ENCODE peak calls at places on chromosomes 2 and 18, in four cellular contexts. One of them, this sample, is unnamed.

GRCh38 chr2:28352104-28352503 is 40.6 kb upstream of the FOSL2 start:
- DNase-seq in body of pancreas: no peak
- DNase-seq in lower lobe of right lung: peak
- DNase-seq in PC-3: no peak
- DNase-seq in this sample: no peak

GRCh38 chr2:180910831-180911665 is 69.4 kb upstream of the UBE2E3 start:
- DNase-seq in PC-3: no peak
- DNase-seq in body of pancreas: no peak
- DNase-seq in lower lobe of right lung: no peak
- DNase-seq in this sample: no peak

GRCh38 chr2:129877795-129878775 is 101.4 kb upstream of the RAB6C start:
- DNase-seq in PC-3: no peak
- DNase-seq in body of pancreas: no peak
- DNase-seq in lower lobe of right lung: no peak
- DNase-seq in this sample: peak

GRCh38 chr2:98382086-98382485 is 35.8 kb downstream of the CNGA3 start:
- DNase-seq in body of pancreas: no peak
- DNase-seq in lower lobe of right lung: no peak
- DNase-seq in PC-3: no peak
- DNase-seq in this sample: no peak

GRCh38 chr2:220556658-220557057 is 929.2 kb downstream of the SLC4A3 start:
- DNase-seq in lower lobe of right lung: no peak
- DNase-seq in body of pancreas: no peak
- DNase-seq in PC-3: peak
- DNase-seq in this sample: peak

GRCh38 chr2:164014068-164014577 is 278.3 kb upstream of the FIGN start:
- DNase-seq in lower lobe of right lung: no peak
- DNase-seq in body of pancreas: no peak
- DNase-seq in PC-3: no peak
- DNase-seq in this sample: no peak

GRCh38 chr2:168673265-168674222 is 128.9 kb upstream of the NOSTRIN start:
- DNase-seq in PC-3: no peak
- DNase-seq in body of pancreas: no peak
- DNase-seq in lower lobe of right lung: no peak
- DNase-seq in this sample: no peak

GRCh38 chr2:178553047-178553446 is 72.8 kb downstream of the PLEKHA3 start:
- DNase-seq in lower lobe of right lung: no peak
- DNase-seq in PC-3: peak
- DNase-seq in body of pancreas: no peak
- DNase-seq in this sample: peak

GRCh38 chr18:7830468-7830867 is 263.4 kb downstream of the PTPRM start:
- DNase-seq in lower lobe of right lung: no peak
- DNase-seq in body of pancreas: no peak
- DNase-seq in PC-3: peak
- DNase-seq in this sample: peak

GRCh38 chr2:179655627-179656026 is 205.8 kb downstream of the ZNF385B start:
- DNase-seq in PC-3: peak
- DNase-seq in lower lobe of right lung: no peak
- DNase-seq in body of pancreas: no peak
- DNase-seq in this sample: no peak

GRCh38 chr2:231132126-231132525 is 7.3 kb upstream of the HTR2B start:
- DNase-seq in lower lobe of right lung: no peak
- DNase-seq in PC-3: peak
- DNase-seq in body of pancreas: no peak
- DNase-seq in this sample: no peak

GRCh38 chr2:105796791-105797190 is 52.1 kb downstream of the NCK2 start:
- DNase-seq in body of pancreas: no peak
- DNase-seq in PC-3: no peak
- DNase-seq in lower lobe of right lung: no peak
- DNase-seq in this sample: no peak

GRCh38 chr2:172244419-172245130 is 141.9 kb upstream of the DLX2 start:
- DNase-seq in body of pancreas: no peak
- DNase-seq in lower lobe of right lung: no peak
- DNase-seq in PC-3: no peak
- DNase-seq in this sample: peak

GRCh38 chr18:3037423-3037915 is 24.5 kb upstream of the LPIN2 start:
- DNase-seq in PC-3: peak
- DNase-seq in lower lobe of right lung: no peak
- DNase-seq in body of pancreas: peak
- DNase-seq in this sample: peak

GRCh38 chr18:50163505-50163904 is 31.4 kb downstream of the MYO5B start:
- DNase-seq in lower lobe of right lung: no peak
- DNase-seq in PC-3: no peak
- DNase-seq in body of pancreas: no peak
- DNase-seq in this sample: no peak

GRCh38 chr2:8009010-8009597 is 672.8 kb upstream of the ID2 start:
- DNase-seq in PC-3: peak
- DNase-seq in lower lobe of right lung: no peak
- DNase-seq in body of pancreas: no peak
- DNase-seq in this sample: peak

GRCh38 chr2:100056478-100056877 is 85.9 kb downstream of the AFF3 start:
- DNase-seq in body of pancreas: no peak
- DNase-seq in lower lobe of right lung: no peak
- DNase-seq in PC-3: peak
- DNase-seq in this sample: no peak

GRCh38 chr2:200467806-200468686 is 41.8 kb downstream of the KCTD18 start:
- DNase-seq in PC-3: no peak
- DNase-seq in body of pancreas: no peak
- DNase-seq in lower lobe of right lung: no peak
- DNase-seq in this sample: no peak

DNA sequence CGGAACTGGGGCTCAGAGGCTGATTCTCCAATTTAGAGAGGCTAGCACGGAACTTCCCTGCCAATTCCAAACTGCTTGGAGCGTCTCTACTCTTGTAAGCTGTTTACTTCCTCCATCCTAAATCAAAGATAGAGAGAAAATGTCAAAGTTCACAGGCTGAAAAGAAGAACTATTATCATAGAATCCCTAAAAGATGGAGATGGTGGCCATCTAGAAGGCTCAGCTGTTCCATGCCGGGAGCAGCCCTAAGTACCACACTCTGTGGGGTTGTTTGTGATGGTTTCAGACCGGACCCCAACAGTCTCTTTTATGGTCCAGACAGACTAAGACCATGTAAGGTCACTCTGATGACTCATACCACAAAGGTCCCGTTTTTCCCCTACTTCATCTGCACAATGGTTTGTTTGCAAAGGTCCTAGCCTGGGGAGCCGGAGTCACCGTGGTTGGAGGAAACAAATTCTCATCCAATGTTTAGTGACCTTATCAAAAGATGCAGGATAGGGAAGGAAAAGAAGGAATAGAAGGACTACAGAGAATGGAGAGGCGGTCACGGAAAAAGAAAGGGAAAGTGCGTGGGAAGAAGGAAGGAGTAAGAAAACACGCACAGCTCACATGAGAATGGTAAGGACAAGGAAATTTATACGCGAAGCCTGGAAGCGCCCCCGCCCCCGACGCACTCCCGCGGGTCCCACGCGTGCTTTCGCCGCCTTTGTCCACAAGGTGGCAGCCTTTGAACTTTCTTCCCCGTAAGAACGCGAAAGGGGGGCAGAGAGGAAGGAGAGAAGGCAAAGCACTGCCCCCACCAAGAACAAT is 463 bp upstream of the ANTXR1 start:
- DNase-seq in body of pancreas: peak
- DNase-seq in lower lobe of right lung: peak
- DNase-seq in PC-3: peak
- DNase-seq in this sample: peak
- TF ChIP-seq CTCF in body of pancreas: peak
- TF ChIP-seq CTCF in lower lobe of right lung: peak
- TF ChIP-seq CTCF in PC-3: peak
- TF ChIP-seq CTCF in this sample: peak

DNA sequence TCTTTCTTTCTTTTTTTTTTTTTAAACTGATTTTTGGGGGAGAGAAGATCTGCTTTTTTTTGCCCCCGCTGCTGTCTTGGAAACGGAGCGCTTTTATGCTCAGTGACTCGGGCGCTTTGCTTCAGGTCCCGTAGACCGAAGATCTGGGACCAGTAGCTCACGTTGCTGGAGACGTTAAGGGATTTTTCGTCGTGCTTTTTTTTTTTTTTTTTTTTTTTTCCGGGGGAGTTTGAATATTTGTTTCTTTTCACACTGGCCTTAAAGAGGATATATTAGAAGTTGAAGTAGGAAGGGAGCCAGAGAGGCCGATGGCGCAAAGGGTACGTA is 587 bp downstream of the MEIS1 start:
- DNase-seq in body of pancreas: no peak
- DNase-seq in PC-3: no peak
- DNase-seq in lower lobe of right lung: no peak
- DNase-seq in this sample: peak
- H3K4me3 ChIP-seq in body of pancreas: peak
- H3K4me3 ChIP-seq in PC-3: peak
- H3K4me3 ChIP-seq in lower lobe of right lung: peak
- H3K4me3 ChIP-seq in this sample: peak

GRCh38 chr2:148888003-148888501 is 13.0 kb downstream of the KIF5C start:
- DNase-seq in lower lobe of right lung: peak
- DNase-seq in PC-3: no peak
- DNase-seq in body of pancreas: no peak
- DNase-seq in this sample: no peak
- TF ChIP-seq CTCF in lower lobe of right lung: no peak
- TF ChIP-seq CTCF in PC-3: no peak
- TF ChIP-seq CTCF in body of pancreas: no peak
- TF ChIP-seq CTCF in this sample: no peak

DNA sequence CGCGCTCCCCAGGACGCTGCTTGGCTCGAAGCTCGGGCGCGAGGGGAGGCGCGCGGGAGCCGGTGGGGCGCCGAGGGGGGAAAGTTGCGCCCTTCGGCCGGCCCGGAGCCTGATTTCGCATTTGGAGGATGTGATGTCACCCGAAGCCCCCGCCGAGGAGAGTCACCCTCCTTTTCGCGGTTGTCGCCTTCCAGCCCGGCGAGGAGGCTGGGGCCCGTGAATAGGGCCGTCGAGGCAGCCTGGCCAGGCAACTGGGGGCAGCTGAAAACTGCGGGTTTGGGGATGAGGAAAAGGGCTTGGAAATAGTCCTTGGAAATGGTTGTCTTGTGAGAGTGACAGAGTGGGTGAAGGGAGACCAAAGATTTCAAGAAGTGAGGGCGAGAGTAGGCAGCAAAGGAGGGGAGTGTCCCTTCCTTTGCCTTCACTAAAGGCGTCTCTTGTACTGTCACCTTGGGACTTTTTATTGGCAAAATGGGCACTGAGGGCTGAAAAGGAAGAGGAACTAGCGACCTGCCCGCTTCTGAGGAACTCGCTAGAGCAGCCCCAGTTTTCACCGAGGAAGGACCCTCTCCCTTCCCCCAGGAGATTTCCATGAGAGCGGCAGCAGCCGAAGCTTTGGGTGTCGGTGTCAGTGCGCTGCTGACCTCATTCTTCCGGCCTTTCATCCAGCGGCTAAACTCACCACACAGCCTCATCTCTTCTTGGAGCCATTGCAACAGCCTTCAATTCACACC is at the start of gene CD8A:
- DNase-seq in body of pancreas: peak
- DNase-seq in PC-3: no peak
- DNase-seq in lower lobe of right lung: no peak
- DNase-seq in this sample: peak
- H3K4me3 ChIP-seq in body of pancreas: no peak
- H3K4me3 ChIP-seq in PC-3: peak
- H3K4me3 ChIP-seq in lower lobe of right lung: peak
- H3K4me3 ChIP-seq in this sample: no peak

GRCh38 chr2:133266926-133267590 is 301.2 kb downstream of the NCKAP5 start:
- DNase-seq in lower lobe of right lung: no peak
- DNase-seq in PC-3: peak
- DNase-seq in body of pancreas: no peak
- DNase-seq in this sample: no peak

GRCh38 chr2:133270550-133270949 is 297.7 kb downstream of the NCKAP5 start:
- DNase-seq in lower lobe of right lung: no peak
- DNase-seq in PC-3: no peak
- DNase-seq in body of pancreas: no peak
- DNase-seq in this sample: no peak

GRCh38 chr2:133262888-133263287 is 305.4 kb downstream of the NCKAP5 start:
- DNase-seq in lower lobe of right lung: no peak
- DNase-seq in PC-3: peak
- DNase-seq in body of pancreas: no peak
- DNase-seq in this sample: peak

GRCh38 chr2:133264951-133265949 is 303.0 kb downstream of the NCKAP5 start:
- DNase-seq in PC-3: peak
- DNase-seq in lower lobe of right lung: peak
- DNase-seq in body of pancreas: peak
- DNase-seq in this sample: no peak

GRCh38 chr2:133266075-133266925 is 302.0 kb downstream of the NCKAP5 start:
- DNase-seq in lower lobe of right lung: no peak
- DNase-seq in PC-3: peak
- DNase-seq in body of pancreas: peak
- DNase-seq in this sample: no peak
- TF ChIP-seq CTCF in lower lobe of right lung: no peak
- TF ChIP-seq CTCF in PC-3: peak
- TF ChIP-seq CTCF in body of pancreas: no peak
- TF ChIP-seq CTCF in this sample: peak

GRCh38 chr2:84280873-84281272 is 178.2 kb downstream of the SUCLG1 start:
- DNase-seq in PC-3: no peak
- DNase-seq in body of pancreas: peak
- DNase-seq in lower lobe of right lung: no peak
- DNase-seq in this sample: no peak
- H3K4me3 ChIP-seq in PC-3: no peak
- H3K4me3 ChIP-seq in body of pancreas: no peak
- H3K4me3 ChIP-seq in lower lobe of right lung: no peak
- H3K4me3 ChIP-seq in this sample: no peak

GRCh38 chr2:104254017-104254416 is 599.9 kb upstream of the POU3F3 start:
- DNase-seq in body of pancreas: no peak
- DNase-seq in lower lobe of right lung: no peak
- DNase-seq in PC-3: peak
- DNase-seq in this sample: no peak
- TF ChIP-seq CTCF in body of pancreas: no peak
- TF ChIP-seq CTCF in lower lobe of right lung: no peak
- TF ChIP-seq CTCF in PC-3: peak
- TF ChIP-seq CTCF in this sample: no peak

This sample was measured in choroid plexus epithelial cell.